ENCODE peak calls at places on chromosomes 16 and 17, in ten cellular contexts. G, H, T, N, W, V, K, A, L and U are unnamed samples.

GRCh38 chr17:66983414-66984021 is 19.0 kb downstream of the CACNG4 start:
- DNase-seq in V (no peak), H (no peak), T (no peak), K (no peak), N (no peak), G (no peak), W (no peak), A (no peak), L (no peak), U (no peak)

GRCh38 chr16:14097182-14097951 is 26.2 kb downstream of the MRTFB start:
- DNase-seq in L (no peak), A (no peak), H (peak; percentile 78), V (no peak), T (no peak), G (no peak), W (no peak), K (no peak), N (no peak), U (peak; percentile 28)

GRCh38 chr16:28041615-28042014 is 21.9 kb downstream of the GSG1L start:
- DNase-seq in T (no peak), N (no peak), L (no peak), G (peak; percentile 24), A (no peak), H (no peak), K (no peak), V (no peak), W (no peak), U (no peak)

GRCh38 chr16:11001611-11002010 is 57.2 kb downstream of the CLEC16A start:
- DNase-seq in W (no peak), G (no peak), K (no peak), A (no peak), N (no peak), T (no peak), L (no peak), H (no peak), V (no peak), U (no peak)

GRCh38 chr16:3058173-3059030 is 7.0 kb upstream of the IL32 start:
- DNase-seq in V (peak; percentile 54), H (peak; percentile 33), W (peak; percentile 64), T (no peak), N (peak; percentile 52), K (peak; percentile 20), A (peak; percentile 41), L (no peak), G (no peak), U (peak; percentile 20)

GRCh38 chr17:50422738-50423137 is 3.3 kb upstream of the ACSF2 start:
- DNase-seq in K (no peak), W (no peak), A (no peak), V (no peak), L (no peak), T (no peak), N (no peak), H (no peak), G (no peak), U (no peak)

GRCh38 chr16:1424028-1424427 is 3.5 kb upstream of the UQCC4 start:
- DNase-seq in T (no peak), N (no peak), W (no peak), H (no peak), A (no peak), L (no peak), G (no peak), V (no peak), K (no peak), U (no peak)

GRCh38 chr16:53817117-53817516 is 113.2 kb downstream of the FTO start:
- DNase-seq in H (no peak), A (peak; percentile 14), L (peak; percentile 83), G (peak; percentile 98), N (no peak), T (peak; percentile 96), W (peak; percentile 82), V (no peak), K (no peak), U (peak; percentile 96)

DNA sequence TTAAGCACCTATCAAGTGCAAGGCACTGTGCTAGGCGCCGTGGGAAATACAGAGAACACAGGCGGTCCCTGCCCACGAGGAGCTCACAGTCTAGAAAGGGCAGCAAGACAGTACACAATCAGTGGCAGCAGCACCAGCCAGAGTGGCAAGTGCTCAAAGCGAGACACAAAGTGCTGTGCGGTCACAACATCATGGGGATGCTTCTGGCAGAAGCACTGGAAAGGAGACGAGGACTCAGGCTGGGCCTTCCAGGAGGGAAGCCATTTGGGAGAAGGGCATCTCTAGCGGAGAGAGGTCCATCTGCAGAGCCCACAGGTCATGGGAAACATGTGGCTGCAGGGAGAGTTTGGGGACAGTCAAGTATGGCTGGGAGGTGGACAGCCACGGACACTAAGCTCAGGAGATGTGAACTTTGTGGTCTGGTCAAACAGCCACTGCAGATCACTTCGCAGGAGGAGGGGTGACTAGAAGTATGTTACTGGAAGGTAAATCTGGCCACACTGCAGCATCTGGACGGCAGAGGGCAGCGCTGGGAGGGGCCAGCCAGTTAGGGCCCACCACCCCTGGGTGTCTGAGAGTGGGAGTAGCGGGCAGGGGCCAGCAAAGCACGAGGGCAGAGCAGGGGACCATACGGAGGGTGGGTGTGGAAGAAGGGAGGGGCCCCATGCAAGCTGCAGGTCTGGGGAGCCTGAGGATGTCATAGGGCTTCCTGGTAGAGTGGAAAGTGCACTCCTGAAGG is 71.1 kb downstream of the N4BP1 start:
- DNase-seq in N (no peak), V (no peak), T (no peak), K (no peak), H (peak; percentile 47), L (no peak), A (no peak), G (no peak), W (no peak), U (peak; percentile 13)
- TF ChIP-seq CTCF in N (peak; percentile 24), V (no peak), T (peak; percentile 73), K (peak; percentile 13), H (peak; percentile 56), L (peak; percentile 48), A (no peak), G (peak; percentile 39), W (peak; percentile 19), U (peak; percentile 50)

GRCh38 chr16:74700206-74701040 is at the start of gene MLKL:
- DNase-seq in T (peak; percentile 16), L (no peak), W (peak; percentile 66), G (peak; percentile 54), V (peak; percentile 35), N (peak; percentile 64), H (peak; percentile 76), A (peak; percentile 40), K (peak; percentile 35), U (peak; percentile 67)

GRCh38 chr16:74691093-74691855 is 9.4 kb downstream of the MLKL start:
- DNase-seq in H (no peak), L (no peak), A (no peak), V (no peak), W (no peak), K (no peak), N (no peak), G (no peak), T (no peak), U (peak; percentile 66)

GRCh38 chr16:74699666-74700065 is 996 bp downstream of the MLKL start:
- DNase-seq in L (no peak), V (peak; percentile 6), G (no peak), K (no peak), N (no peak), T (no peak), W (peak; percentile 18), H (no peak), A (no peak), U (no peak)

GRCh38 chr16:74698220-74698619 is 2.4 kb downstream of the MLKL start:
- DNase-seq in H (no peak), W (no peak), T (no peak), A (no peak), G (no peak), N (no peak), K (no peak), L (no peak), V (no peak), U (peak; percentile 28)

GRCh38 chr16:74695450-74696422 is 4.9 kb downstream of the MLKL start:
- DNase-seq in G (peak; percentile 89), A (peak; percentile 87), V (peak; percentile 73), N (peak; percentile 70), T (peak; percentile 91), L (peak; percentile 71), H (peak; percentile 89), W (peak; percentile 93), K (peak; percentile 94), U (peak; percentile 95)
- H3K4me3 ChIP-seq in G (peak overlapping the region; percentile 42), A (peak overlapping the region; percentile 36), V (peak overlapping the region; percentile 56), N (no peak overlapping the region), T (peak overlapping the region; percentile 55), L (peak overlapping the region; percentile 35), H (peak overlapping the region; percentile 36), W (peak overlapping the region; percentile 35), K (peak overlapping the region; percentile 31), U (peak overlapping the region; percentile 55)

GRCh38 chr16:46918905-46919792 is 35.0 kb downstream of the GPT2 start:
- DNase-seq in W (no peak), A (no peak), V (no peak), H (peak; percentile 73), N (no peak), K (no peak), G (no peak), T (no peak), L (no peak), U (no peak)

GRCh38 chr16:46922239-46922638 is 38.1 kb downstream of the GPT2 start:
- DNase-seq in V (no peak), A (no peak), T (no peak), H (no peak), K (no peak), W (no peak), N (no peak), G (no peak), L (no peak), U (no peak)

GRCh38 chr16:46918400-46918799 is 34.2 kb downstream of the GPT2 start:
- DNase-seq in T (no peak), V (no peak), G (no peak), L (no peak), W (no peak), K (no peak), A (no peak), H (no peak), N (no peak), U (no peak)

GRCh38 chr16:46923513-46924295 is 39.5 kb downstream of the GPT2 start:
- DNase-seq in W (no peak), T (no peak), V (no peak), H (no peak), N (no peak), G (no peak), L (no peak), A (no peak), K (no peak), U (no peak)

GRCh38 chr16:46920402-46921068 is 36.4 kb downstream of the GPT2 start:
- DNase-seq in K (no peak), G (no peak), T (no peak), N (no peak), V (no peak), A (no peak), W (no peak), H (no peak), L (no peak), U (no peak)
- TF ChIP-seq CTCF in K (no peak), G (no peak), T (no peak), N (no peak), V (no peak), A (no peak), W (no peak), H (no peak), L (no peak), U (no peak)

DNA sequence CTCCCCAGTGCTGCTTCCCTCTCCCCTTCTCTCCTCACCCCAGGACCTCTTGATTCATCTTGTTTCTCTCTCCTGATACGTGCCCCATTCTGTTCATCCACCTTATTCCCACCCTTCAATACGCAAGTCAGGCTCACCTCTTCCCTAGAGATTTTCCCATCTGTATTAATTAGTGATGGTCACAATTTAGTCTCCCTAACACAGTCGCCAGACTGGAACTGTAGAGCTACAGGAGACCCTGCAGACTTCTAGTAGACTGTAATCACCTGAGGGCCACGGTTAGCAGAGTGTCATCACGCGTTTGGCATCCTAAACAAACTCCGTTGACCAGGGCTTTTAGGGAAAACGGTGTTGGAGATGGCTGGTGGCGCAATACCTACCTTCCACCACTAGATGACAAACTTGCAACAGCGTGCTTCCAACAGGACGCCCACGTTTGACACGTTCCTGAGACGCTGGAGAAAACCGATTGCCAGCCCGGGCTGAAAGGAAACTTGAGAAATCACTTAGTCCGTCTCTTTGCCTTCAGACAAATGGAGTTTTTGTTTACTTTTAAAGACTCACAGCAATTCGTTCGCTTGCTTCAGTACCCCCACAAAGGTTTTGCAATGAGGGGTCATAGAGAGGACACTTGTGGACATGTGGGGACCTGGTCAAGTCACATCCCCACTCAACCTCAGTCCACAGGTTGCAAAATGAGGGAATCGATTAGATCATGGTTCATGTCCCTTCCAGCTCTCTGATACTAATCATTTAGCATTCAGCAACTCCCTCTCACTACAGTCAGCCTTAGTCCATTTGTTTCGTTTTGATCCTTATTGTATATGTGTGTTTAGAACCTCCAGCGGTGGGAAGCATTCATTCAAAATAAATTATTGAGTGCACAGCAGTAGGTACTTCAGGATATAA is 20.6 kb downstream of the MYL4 start:
- DNase-seq in A (peak; percentile 95), G (peak; percentile 91), V (peak; percentile 88), N (peak; percentile 68), L (peak; percentile 92), K (peak; percentile 91), T (peak; percentile 94), W (peak; percentile 92), H (peak; percentile 85), U (peak; percentile 97)
- H3K4me3 ChIP-seq in A (peak overlapping the region; percentile 21), G (peak overlapping the region; percentile 2), V (peak overlapping the region; percentile 64), N (no peak overlapping the region), L (peak overlapping the region; percentile 14), K (peak overlapping the region; percentile 4), T (peak overlapping the region; percentile 24), W (peak overlapping the region; percentile 15), H (peak overlapping the region; percentile 8), U (peak overlapping the region; percentile 36)